ENCODE peak calls at places on chromosomes 6 and 20, in six cellular contexts. F is tibial nerve, U is heart left ventricle, I is GM20000, D is tibial artery, T is psoas muscle. K is an unnamed sample.

GRCh38 chr6:71887006-71887743 is 825 bp downstream of the RIMS1 start:
- DNase-seq in I (peak), F (no peak), T (no peak), D (no peak), U (peak), K (peak)

GRCh38 chr6:131950767-131951575 is at the start of gene CCN2:
- DNase-seq in F (peak), T (peak), D (peak), I (peak), U (peak), K (peak)

GRCh38 chr20:25304025-25304549 is 56.2 kb downstream of the PYGB start:
- DNase-seq in U (no peak), D (no peak), T (no peak), F (no peak), I (no peak), K (no peak)

GRCh38 chr6:7761047-7761446 is 35.1 kb downstream of the BMP6 start:
- DNase-seq in D (no peak), U (no peak), T (no peak), I (no peak), F (no peak), K (no peak)

GRCh38 chr6:13302291-13302690 is 26.0 kb downstream of the TBC1D7 start:
- DNase-seq in F (no peak), I (no peak), U (no peak), T (no peak), D (no peak), K (no peak)

GRCh38 chr6:139323511-139324445 is 32.0 kb upstream of the TXLNB start:
- DNase-seq in T (peak), F (peak), U (peak), I (peak), D (peak), K (peak)

GRCh38 chr20:15812696-15813095 is 760.6 kb downstream of the KIF16B start:
- DNase-seq in D (no peak), I (no peak), T (no peak), U (no peak), F (no peak), K (no peak)

GRCh38 chr20:3559637-3560036 is 88.8 kb downstream of the ATRN start:
- DNase-seq in U (no peak), D (no peak), F (no peak), T (no peak), I (no peak), K (no peak)

GRCh38 chr6:101000334-101000733 is 119.2 kb upstream of the ASCC3 start:
- DNase-seq in F (no peak), U (no peak), T (no peak), I (no peak), D (no peak), K (no peak)

GRCh38 chr6:116371384-116372209 is 850 bp downstream of the DSE start:
- DNase-seq in T (peak), F (peak), D (peak), U (peak), I (peak), K (peak)

GRCh38 chr6:98463629-98464028 is 370.7 kb upstream of the POU3F2 start:
- DNase-seq in F (no peak), I (no peak), T (no peak), U (no peak), D (no peak), K (no peak)

GRCh38 chr6:100347901-100348550 is 116.7 kb downstream of the SIM1 start:
- DNase-seq in T (no peak), U (no peak), I (no peak), D (no peak), F (no peak), K (no peak)

GRCh38 chr6:23483896-23484295 is 642.1 kb upstream of the NRSN1 start:
- DNase-seq in I (no peak), D (no peak), F (no peak), T (no peak), U (no peak), K (no peak)

GRCh38 chr6:168959696-168960095 is 293.9 kb downstream of the THBS2 start:
- DNase-seq in T (no peak), F (no peak), U (no peak), I (no peak), D (no peak), K (no peak)

GRCh38 chr6:108174371-108175175 is 8.8 kb downstream of the NR2E1 start:
- DNase-seq in T (no peak), I (peak), D (no peak), U (no peak), F (no peak), K (peak)

GRCh38 chr20:227439-228105 is 514 bp downstream of the DEFB129 start:
- DNase-seq in U (no peak), D (no peak), F (no peak), I (no peak), T (no peak), K (no peak)

GRCh38 chr6:122803056-122803695 is 14.1 kb downstream of the SMPDL3A start:
- DNase-seq in I (no peak), F (no peak), D (no peak), U (no peak), T (no peak), K (no peak)

GRCh38 chr20:44051661-44052000 is 135.4 kb downstream of the JPH2 start:
- DNase-seq in U (no peak), T (no peak), F (no peak), D (peak), I (no peak), K (no peak)

GRCh38 chr6:155340464-155341129 is 26.3 kb upstream of the TFB1M start:
- DNase-seq in I (no peak), D (no peak), F (no peak), T (no peak), U (no peak), K (no peak)

GRCh38 chr20:25248501-25249172 is 752 bp downstream of the PYGB start:
- DNase-seq in T (peak), U (no peak), F (no peak), D (peak), I (peak), K (peak)

GRCh38 chr20:4737857-4738627 is 16.3 kb downstream of the PRND start:
- DNase-seq in U (no peak), I (no peak), D (no peak), F (no peak), T (no peak), K (no peak)

GRCh38 chr6:152642578-152643375 is 5.6 kb upstream of the SYNE1 start:
- DNase-seq in I (peak), U (peak), D (peak), F (peak), T (no peak), K (peak)

GRCh38 chr6:4103929-4104328 is 25.0 kb upstream of the FAM217A start:
- DNase-seq in D (no peak), U (no peak), I (no peak), T (no peak), F (no peak), K (no peak)

GRCh38 chr6:125759184-125759902 is 9.9 kb downstream of the HEY2 start:
- DNase-seq in D (peak), T (no peak), F (no peak), U (peak), I (no peak), K (no peak)
- TF ChIP-seq CTCF in D (peak), T (no peak), F (no peak), U (peak), I (no peak), K (no peak)

GRCh38 chr6:127904160-127904559 is 3.3 kb upstream of the THEMIS start:
- DNase-seq in F (no peak), U (no peak), T (no peak), D (no peak), I (no peak), K (no peak)
- TF ChIP-seq CTCF in F (no peak), U (no peak), T (no peak), D (no peak), I (no peak), K (no peak)

DNA sequence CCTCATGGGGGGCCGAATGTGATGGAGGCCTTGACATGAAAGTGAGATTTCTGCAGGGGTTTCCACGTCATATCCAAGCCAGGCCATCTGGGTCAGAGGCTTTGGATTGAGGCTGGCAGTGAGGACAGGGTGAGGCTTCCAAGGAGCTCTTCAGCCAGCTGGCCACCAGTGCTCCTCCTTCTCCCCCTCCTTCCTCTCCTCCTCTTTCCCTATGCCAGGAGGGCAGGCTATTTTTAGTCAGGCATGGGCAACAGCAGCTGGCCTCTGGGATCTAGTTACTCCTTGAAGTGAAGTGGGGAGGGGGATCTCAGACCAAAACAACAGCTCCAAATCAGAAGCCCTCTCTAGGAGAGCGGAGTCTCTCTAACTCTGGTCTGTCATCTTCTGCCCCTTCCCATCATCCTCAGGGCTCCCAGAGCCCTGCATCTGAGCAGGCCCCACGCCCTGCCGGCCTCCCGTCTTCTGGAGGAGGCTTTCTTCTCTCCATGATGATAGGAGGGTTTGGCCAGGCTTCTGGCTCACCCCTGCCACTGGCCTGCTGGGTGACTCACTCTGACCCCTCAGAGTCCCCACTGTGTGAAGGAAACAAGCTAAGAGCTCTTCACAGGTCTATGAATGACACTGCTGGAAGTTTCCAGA is 612 bp downstream of the TNNC2 start:
- DNase-seq in U (no peak), D (peak), F (no peak), I (no peak), T (peak), K (no peak)
- TF ChIP-seq CTCF in U (no peak), D (no peak), F (no peak), I (no peak), T (no peak), K (no peak)

DNA sequence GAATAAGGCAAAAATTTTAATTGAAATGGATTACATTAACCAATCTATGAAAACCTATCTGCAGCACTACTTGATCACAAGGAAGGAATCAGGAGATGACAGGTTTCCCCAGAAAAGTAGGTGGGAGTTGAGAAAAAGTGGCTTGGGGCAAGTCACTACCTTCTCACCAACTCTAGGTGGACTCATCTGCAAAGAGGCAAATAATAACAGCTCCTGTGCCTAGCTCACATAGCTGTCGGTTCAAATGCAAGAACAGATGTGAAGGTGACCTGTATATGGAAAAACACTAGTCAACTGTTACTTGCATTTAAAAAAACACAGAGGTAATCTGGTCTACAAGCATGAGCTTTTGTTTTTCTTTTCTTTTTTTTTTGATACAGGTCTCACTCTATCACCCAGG is 67.2 kb downstream of the POPDC3 start:
- DNase-seq in U (no peak), F (no peak), T (no peak), D (no peak), I (no peak), K (no peak)
- TF ChIP-seq CTCF in U (no peak), F (no peak), T (no peak), D (no peak), I (no peak), K (no peak)

GRCh38 chr20:63323298-63323820 is 30.4 kb downstream of the COL20A1 start:
- DNase-seq in T (no peak), D (no peak), I (no peak), U (no peak), F (no peak), K (no peak)
- TF ChIP-seq CTCF in T (no peak), D (no peak), I (no peak), U (no peak), F (no peak), K (no peak)

DNA sequence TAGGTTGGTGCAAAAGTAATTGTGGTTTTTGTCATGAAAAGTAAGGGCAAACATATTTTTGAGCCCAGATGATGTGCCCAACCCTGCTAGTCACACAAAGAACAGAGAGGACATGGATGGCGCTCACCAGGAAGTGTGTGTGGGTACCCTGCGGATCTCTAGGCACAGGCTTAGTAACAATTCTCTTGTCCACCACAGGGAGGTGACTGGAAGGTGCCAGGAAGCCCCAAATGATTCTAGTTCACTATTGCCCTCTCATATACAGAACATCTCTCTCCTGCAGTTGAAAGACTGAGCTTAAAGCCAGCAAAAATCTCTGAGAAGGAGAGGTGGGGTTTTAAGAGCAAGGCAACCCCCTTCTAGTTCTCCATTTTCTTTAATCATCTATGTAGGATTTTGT is 272.1 kb upstream of the TAB2 start:
- DNase-seq in I (no peak), F (no peak), D (no peak), U (no peak), T (no peak), K (no peak)
- TF ChIP-seq CTCF in I (no peak), F (no peak), D (no peak), U (no peak), T (no peak), K (no peak)

DNA sequence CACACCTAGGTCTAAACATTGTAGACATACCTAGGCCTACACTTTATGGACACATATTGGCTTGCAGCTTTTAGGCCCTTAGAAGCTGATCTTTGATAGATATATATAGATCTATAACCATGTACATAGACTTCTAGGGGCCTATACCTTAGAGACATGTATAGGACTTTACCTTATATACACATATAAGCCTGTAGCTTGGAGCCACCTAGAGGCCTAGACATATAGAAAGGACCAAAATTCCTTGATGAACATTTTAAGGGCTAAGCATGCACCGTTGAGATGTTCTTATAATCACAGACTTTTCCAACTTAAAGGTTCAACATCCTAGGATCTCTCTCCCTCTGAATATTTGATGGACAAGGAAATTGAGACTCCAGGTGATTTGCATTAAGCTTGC is 371.7 kb upstream of the SASH1 start:
- DNase-seq in F (no peak), I (no peak), U (no peak), D (no peak), T (no peak), K (no peak)
- TF ChIP-seq CTCF in F (no peak), I (no peak), U (no peak), D (no peak), T (no peak), K (no peak)

K was measured in GM13976.